ENCODE peak calls at places on chromosomes 11 and 22, in ten cellular contexts. One of them, this sample, is unnamed.

GRCh38 chr11:133943950-133944698 is 12.6 kb downstream of the IGSF9B start:
- DNase-seq in right atrium auricular region: no peak
- DNase-seq in heart right ventricle: no peak
- DNase-seq in HepG2: no peak
- DNase-seq in neuronal stem cell: no peak
- DNase-seq in left lung: no peak
- DNase-seq in HCT116: no peak
- DNase-seq in mesenchymal stem cell: no peak
- DNase-seq in PC-3: no peak
- DNase-seq in GM23248: no peak
- DNase-seq in this sample: no peak

GRCh38 chr11:96159968-96160367 is 183.0 kb downstream of the MAML2 start:
- DNase-seq in HCT116: no peak
- DNase-seq in mesenchymal stem cell: peak; percentile 56
- DNase-seq in HepG2: no peak
- DNase-seq in PC-3: no peak
- DNase-seq in right atrium auricular region: no peak
- DNase-seq in GM23248: no peak
- DNase-seq in neuronal stem cell: no peak
- DNase-seq in left lung: no peak
- DNase-seq in heart right ventricle: no peak
- DNase-seq in this sample: no peak

GRCh38 chr11:67356867-67357561 is 3.7 kb upstream of the POLD4 start:
- DNase-seq in HepG2: peak; percentile 76
- DNase-seq in left lung: peak; percentile 83
- DNase-seq in GM23248: peak; percentile 85
- DNase-seq in PC-3: peak; percentile 90
- DNase-seq in right atrium auricular region: peak; percentile 78
- DNase-seq in neuronal stem cell: peak; percentile 77
- DNase-seq in HCT116: no peak
- DNase-seq in heart right ventricle: peak; percentile 42
- DNase-seq in mesenchymal stem cell: peak; percentile 85
- DNase-seq in this sample: peak; percentile 91

GRCh38 chr22:38798496-38798895 is 4.6 kb upstream of the DNAL4 start:
- DNase-seq in PC-3: no peak
- DNase-seq in GM23248: no peak
- DNase-seq in mesenchymal stem cell: no peak
- DNase-seq in left lung: no peak
- DNase-seq in right atrium auricular region: no peak
- DNase-seq in heart right ventricle: no peak
- DNase-seq in HCT116: no peak
- DNase-seq in HepG2: no peak
- DNase-seq in neuronal stem cell: no peak
- DNase-seq in this sample: no peak

GRCh38 chr22:30268331-30268730 is 1.7 kb upstream of the OSM start:
- DNase-seq in mesenchymal stem cell: no peak
- DNase-seq in right atrium auricular region: no peak
- DNase-seq in HCT116: no peak
- DNase-seq in PC-3: no peak
- DNase-seq in GM23248: no peak
- DNase-seq in neuronal stem cell: no peak
- DNase-seq in heart right ventricle: no peak
- DNase-seq in HepG2: no peak
- DNase-seq in left lung: no peak
- DNase-seq in this sample: no peak

GRCh38 chr22:28817919-28818859 is 17.8 kb upstream of the XBP1 start:
- DNase-seq in right atrium auricular region: no peak
- DNase-seq in PC-3: peak; percentile 19
- DNase-seq in left lung: peak; percentile 81
- DNase-seq in HCT116: no peak
- DNase-seq in heart right ventricle: no peak
- DNase-seq in neuronal stem cell: no peak
- DNase-seq in HepG2: peak; percentile 79
- DNase-seq in GM23248: no peak
- DNase-seq in mesenchymal stem cell: no peak
- DNase-seq in this sample: no peak

GRCh38 chr22:48494256-48494967 is 1333.3 kb downstream of the BRD1 start:
- DNase-seq in mesenchymal stem cell: no peak
- DNase-seq in HCT116: no peak
- DNase-seq in neuronal stem cell: no peak
- DNase-seq in HepG2: no peak
- DNase-seq in left lung: no peak
- DNase-seq in heart right ventricle: no peak
- DNase-seq in right atrium auricular region: no peak
- DNase-seq in GM23248: peak; percentile 9
- DNase-seq in PC-3: no peak
- DNase-seq in this sample: no peak

GRCh38 chr22:49550766-49551362 is 276.8 kb downstream of the BRD1 start:
- DNase-seq in HepG2: no peak
- DNase-seq in mesenchymal stem cell: no peak
- DNase-seq in heart right ventricle: no peak
- DNase-seq in left lung: peak; percentile 8
- DNase-seq in HCT116: no peak
- DNase-seq in GM23248: no peak
- DNase-seq in neuronal stem cell: no peak
- DNase-seq in PC-3: no peak
- DNase-seq in right atrium auricular region: no peak
- DNase-seq in this sample: no peak

GRCh38 chr11:2693851-2694261 is 5.9 kb downstream of the KCNQ1OT1 start:
- DNase-seq in heart right ventricle: no peak
- DNase-seq in neuronal stem cell: no peak
- DNase-seq in HepG2: peak; percentile 39
- DNase-seq in right atrium auricular region: no peak
- DNase-seq in left lung: peak; percentile 27
- DNase-seq in GM23248: peak; percentile 18
- DNase-seq in mesenchymal stem cell: no peak
- DNase-seq in PC-3: peak; percentile 10
- DNase-seq in HCT116: no peak
- DNase-seq in this sample: no peak

GRCh38 chr22:39240841-39241631 is 3.7 kb downstream of the PDGFB start:
- DNase-seq in mesenchymal stem cell: peak; percentile 79
- DNase-seq in right atrium auricular region: peak; percentile 76
- DNase-seq in PC-3: peak; percentile 49
- DNase-seq in heart right ventricle: peak; percentile 56
- DNase-seq in HepG2: peak; percentile 91
- DNase-seq in left lung: peak; percentile 60
- DNase-seq in HCT116: peak; percentile 64
- DNase-seq in GM23248: peak; percentile 58
- DNase-seq in neuronal stem cell: no peak
- DNase-seq in this sample: no peak

GRCh38 chr11:36500315-36500721 is 9.8 kb downstream of the TRAF6 start:
- DNase-seq in mesenchymal stem cell: peak; percentile 94
- DNase-seq in HepG2: no peak
- DNase-seq in left lung: no peak
- DNase-seq in GM23248: peak; percentile 94
- DNase-seq in right atrium auricular region: no peak
- DNase-seq in heart right ventricle: no peak
- DNase-seq in HCT116: no peak
- DNase-seq in neuronal stem cell: peak; percentile 44
- DNase-seq in PC-3: peak; percentile 83
- DNase-seq in this sample: peak; percentile 88

GRCh38 chr11:19455731-19456130 is 215.0 kb upstream of the E2F8 start:
- DNase-seq in HepG2: no peak
- DNase-seq in neuronal stem cell: no peak
- DNase-seq in heart right ventricle: peak; percentile 32
- DNase-seq in GM23248: peak; percentile 41
- DNase-seq in mesenchymal stem cell: no peak
- DNase-seq in PC-3: no peak
- DNase-seq in right atrium auricular region: no peak
- DNase-seq in HCT116: no peak
- DNase-seq in left lung: no peak
- DNase-seq in this sample: no peak

GRCh38 chr22:48745842-48746788 is 1081.6 kb downstream of the BRD1 start:
- DNase-seq in GM23248: no peak
- DNase-seq in mesenchymal stem cell: no peak
- DNase-seq in PC-3: no peak
- DNase-seq in heart right ventricle: no peak
- DNase-seq in neuronal stem cell: no peak
- DNase-seq in HepG2: no peak
- DNase-seq in left lung: no peak
- DNase-seq in HCT116: no peak
- DNase-seq in right atrium auricular region: peak; percentile 32
- DNase-seq in this sample: no peak

GRCh38 chr11:57493507-57494503 is 21.7 kb downstream of the SLC43A1 start:
- DNase-seq in neuronal stem cell: peak; percentile 48
- DNase-seq in right atrium auricular region: no peak
- DNase-seq in HCT116: peak; percentile 73
- DNase-seq in left lung: peak; percentile 60
- DNase-seq in GM23248: peak; percentile 30
- DNase-seq in PC-3: peak; percentile 85
- DNase-seq in mesenchymal stem cell: peak; percentile 35
- DNase-seq in HepG2: peak; percentile 73
- DNase-seq in heart right ventricle: peak; percentile 64
- DNase-seq in this sample: peak; percentile 30

GRCh38 chr22:41915035-41915782 is at the start of gene SHISA8:
- DNase-seq in left lung: no peak
- DNase-seq in HepG2: no peak
- DNase-seq in neuronal stem cell: no peak
- DNase-seq in GM23248: peak; percentile 71
- DNase-seq in mesenchymal stem cell: peak; percentile 54
- DNase-seq in right atrium auricular region: no peak
- DNase-seq in heart right ventricle: peak; percentile 56
- DNase-seq in HCT116: no peak
- DNase-seq in PC-3: peak; percentile 43
- DNase-seq in this sample: no peak

GRCh38 chr11:91596111-91596510 is 628.5 kb upstream of the FAT3 start:
- DNase-seq in HCT116: no peak
- DNase-seq in GM23248: no peak
- DNase-seq in mesenchymal stem cell: no peak
- DNase-seq in neuronal stem cell: no peak
- DNase-seq in right atrium auricular region: no peak
- DNase-seq in heart right ventricle: no peak
- DNase-seq in PC-3: peak; percentile 12
- DNase-seq in left lung: no peak
- DNase-seq in HepG2: no peak
- DNase-seq in this sample: no peak

GRCh38 chr22:21628386-21629261 is 1.2 kb downstream of the YDJC start:
- DNase-seq in heart right ventricle: no peak
- DNase-seq in neuronal stem cell: no peak
- DNase-seq in HepG2: no peak
- DNase-seq in mesenchymal stem cell: no peak
- DNase-seq in GM23248: no peak
- DNase-seq in right atrium auricular region: no peak
- DNase-seq in HCT116: no peak
- DNase-seq in PC-3: no peak
- DNase-seq in left lung: no peak
- DNase-seq in this sample: no peak

GRCh38 chr11:19646921-19647320 is 65.7 kb upstream of the NAV2 start:
- DNase-seq in HCT116: no peak
- DNase-seq in heart right ventricle: no peak
- DNase-seq in neuronal stem cell: no peak
- DNase-seq in left lung: peak; percentile 52
- DNase-seq in mesenchymal stem cell: peak; percentile 93
- DNase-seq in PC-3: peak; percentile 50
- DNase-seq in right atrium auricular region: no peak
- DNase-seq in GM23248: peak; percentile 92
- DNase-seq in HepG2: no peak
- DNase-seq in this sample: peak; percentile 22

DNA sequence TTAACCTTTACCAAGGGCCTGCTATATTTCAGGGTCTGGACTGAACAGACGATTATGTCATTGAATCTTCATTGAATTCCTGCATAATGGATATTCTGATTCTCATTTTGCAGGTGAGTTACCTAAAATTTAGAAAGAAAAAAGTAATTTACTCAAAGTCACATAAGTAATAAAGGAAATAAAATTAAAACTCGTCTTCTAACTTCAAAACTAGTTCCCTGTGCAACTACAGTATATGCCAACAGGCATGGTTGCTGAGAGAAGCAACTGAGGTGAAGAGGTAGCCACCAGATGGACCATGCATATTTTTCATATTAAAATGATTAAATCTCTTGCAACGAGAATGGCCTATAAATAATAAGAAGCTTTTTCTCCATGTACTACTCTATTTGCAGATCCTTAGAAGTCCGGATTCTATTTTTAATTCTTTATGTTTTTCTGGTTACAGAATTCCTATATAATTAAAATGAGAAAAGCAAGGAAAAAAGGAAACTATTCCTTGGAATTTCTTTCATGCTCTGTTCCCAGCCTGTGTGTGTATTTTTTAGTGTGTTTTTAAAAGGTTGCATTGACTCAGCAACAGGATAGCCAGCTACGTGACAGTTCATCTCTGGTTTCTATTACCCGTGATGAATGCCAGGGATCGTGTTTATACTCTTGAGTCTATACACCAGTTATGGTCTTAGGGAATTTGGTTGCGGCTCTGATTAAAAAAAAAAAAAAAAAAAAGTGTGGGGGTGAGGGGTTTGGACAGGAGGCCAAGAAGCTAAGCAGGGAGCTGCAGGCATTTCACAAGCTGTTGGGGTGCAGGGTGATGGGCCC is 186.8 kb downstream of the ETS1 start:
- DNase-seq in heart right ventricle: no peak
- DNase-seq in left lung: no peak
- DNase-seq in HCT116: no peak
- DNase-seq in HepG2: no peak
- DNase-seq in mesenchymal stem cell: peak; percentile 86
- DNase-seq in GM23248: peak; percentile 82
- DNase-seq in right atrium auricular region: no peak
- DNase-seq in PC-3: no peak
- DNase-seq in neuronal stem cell: no peak
- DNase-seq in this sample: no peak
- H3K27ac ChIP-seq in heart right ventricle: no peak overlapping the region
- H3K27ac ChIP-seq in left lung: no peak overlapping the region
- H3K27ac ChIP-seq in HCT116: no peak overlapping the region
- H3K27ac ChIP-seq in HepG2: no peak overlapping the region
- H3K27ac ChIP-seq in mesenchymal stem cell: no peak overlapping the region
- H3K27ac ChIP-seq in GM23248: peak overlapping the region; percentile 65
- H3K27ac ChIP-seq in right atrium auricular region: no peak overlapping the region
- H3K27ac ChIP-seq in PC-3: no peak overlapping the region
- H3K27ac ChIP-seq in neuronal stem cell: no peak overlapping the region
- H3K27ac ChIP-seq in this sample: no peak overlapping the region

GRCh38 chr22:37285937-37286336 is 3.6 kb downstream of the CYTH4 start:
- DNase-seq in neuronal stem cell: no peak
- DNase-seq in mesenchymal stem cell: no peak
- DNase-seq in right atrium auricular region: no peak
- DNase-seq in PC-3: no peak
- DNase-seq in heart right ventricle: no peak
- DNase-seq in GM23248: no peak
- DNase-seq in left lung: no peak
- DNase-seq in HCT116: no peak
- DNase-seq in HepG2: no peak
- DNase-seq in this sample: no peak
- H3K27me3 ChIP-seq in neuronal stem cell: no peaks in the 10 kb centered on the region
- H3K27me3 ChIP-seq in mesenchymal stem cell: no peaks in the 10 kb centered on the region
- H3K27me3 ChIP-seq in right atrium auricular region: no peaks in the 10 kb centered on the region
- H3K27me3 ChIP-seq in PC-3: no peaks in the 10 kb centered on the region
- H3K27me3 ChIP-seq in heart right ventricle: no peaks in the 10 kb centered on the region
- H3K27me3 ChIP-seq in GM23248: no peaks in the 10 kb centered on the region
- H3K27me3 ChIP-seq in left lung: peaks cover 23% of the 10 kb centered on the region
- H3K27me3 ChIP-seq in HCT116: no peaks in the 10 kb centered on the region
- H3K27me3 ChIP-seq in HepG2: peaks cover 24% of the 10 kb centered on the region
- H3K27me3 ChIP-seq in this sample: peaks cover 8% of the 10 kb centered on the region

GRCh38 chr11:82557274-82557673 is 176.4 kb downstream of the FAM181B start:
- DNase-seq in GM23248: no peak
- DNase-seq in heart right ventricle: no peak
- DNase-seq in HepG2: no peak
- DNase-seq in mesenchymal stem cell: no peak
- DNase-seq in left lung: no peak
- DNase-seq in HCT116: no peak
- DNase-seq in right atrium auricular region: no peak
- DNase-seq in neuronal stem cell: no peak
- DNase-seq in PC-3: no peak
- DNase-seq in this sample: no peak
- H3K27ac ChIP-seq in GM23248: no peak overlapping the region
- H3K27ac ChIP-seq in heart right ventricle: no peak overlapping the region
- H3K27ac ChIP-seq in HepG2: no peak overlapping the region
- H3K27ac ChIP-seq in mesenchymal stem cell: no peak overlapping the region
- H3K27ac ChIP-seq in left lung: no peak overlapping the region
- H3K27ac ChIP-seq in HCT116: no peak overlapping the region
- H3K27ac ChIP-seq in right atrium auricular region: no peak overlapping the region
- H3K27ac ChIP-seq in neuronal stem cell: no peak overlapping the region
- H3K27ac ChIP-seq in PC-3: no peak overlapping the region
- H3K27ac ChIP-seq in this sample: no peak overlapping the region

GRCh38 chr11:1049911-1050580 is 13.5 kb upstream of the MUC6 start:
- DNase-seq in neuronal stem cell: no peak
- DNase-seq in HCT116: no peak
- DNase-seq in mesenchymal stem cell: no peak
- DNase-seq in PC-3: no peak
- DNase-seq in left lung: peak; percentile 29
- DNase-seq in HepG2: no peak
- DNase-seq in GM23248: no peak
- DNase-seq in heart right ventricle: peak; percentile 8
- DNase-seq in right atrium auricular region: no peak
- DNase-seq in this sample: no peak
- H3K27me3 ChIP-seq in neuronal stem cell: no peaks in the 10 kb centered on the region
- H3K27me3 ChIP-seq in HCT116: no peaks in the 10 kb centered on the region
- H3K27me3 ChIP-seq in mesenchymal stem cell: peaks cover 34% of the 10 kb centered on the region
- H3K27me3 ChIP-seq in PC-3: no peaks in the 10 kb centered on the region
- H3K27me3 ChIP-seq in left lung: peaks cover 70% of the 10 kb centered on the region
- H3K27me3 ChIP-seq in HepG2: peaks cover 84% of the 10 kb centered on the region
- H3K27me3 ChIP-seq in GM23248: peaks cover 31% of the 10 kb centered on the region
- H3K27me3 ChIP-seq in heart right ventricle: peaks cover 43% of the 10 kb centered on the region
- H3K27me3 ChIP-seq in right atrium auricular region: no peaks in the 10 kb centered on the region
- H3K27me3 ChIP-seq in this sample: peaks cover 7% of the 10 kb centered on the region

This sample was measured in SJSA1.